ENCODE peak calls at places on chromosomes 16 and 17, in ten cellular contexts. One of them, this sample, is unnamed.

GRCh38 chr17:43661699-43662431 is at the start of gene MEOX1:
- DNase-seq in MM.1S: no peak
- DNase-seq in IMR-90: peak
- DNase-seq in fibroblast of lung: peak
- DNase-seq in osteoblast: peak
- DNase-seq in SK-N-SH: no peak
- DNase-seq in GM23248: peak
- DNase-seq in PC-3: peak
- DNase-seq in astrocyte: peak
- DNase-seq in mammary epithelial cell: peak
- DNase-seq in this sample: no peak

GRCh38 chr17:51354908-51355307 is 94.6 kb downstream of the UTP18 start:
- DNase-seq in MM.1S: no peak
- DNase-seq in IMR-90: no peak
- DNase-seq in fibroblast of lung: no peak
- DNase-seq in osteoblast: no peak
- DNase-seq in SK-N-SH: peak
- DNase-seq in GM23248: no peak
- DNase-seq in PC-3: no peak
- DNase-seq in astrocyte: no peak
- DNase-seq in mammary epithelial cell: no peak
- DNase-seq in this sample: no peak

GRCh38 chr16:9845661-9846361 is 336.4 kb downstream of the GRIN2A start:
- DNase-seq in MM.1S: no peak
- DNase-seq in IMR-90: no peak
- DNase-seq in fibroblast of lung: peak
- DNase-seq in osteoblast: peak
- DNase-seq in SK-N-SH: no peak
- DNase-seq in GM23248: peak
- DNase-seq in PC-3: peak
- DNase-seq in astrocyte: peak
- DNase-seq in mammary epithelial cell: peak
- DNase-seq in this sample: no peak

GRCh38 chr17:4948997-4949320 is 629 bp upstream of the PFN1 start:
- DNase-seq in MM.1S: peak
- DNase-seq in IMR-90: peak
- DNase-seq in fibroblast of lung: peak
- DNase-seq in osteoblast: peak
- DNase-seq in SK-N-SH: peak
- DNase-seq in GM23248: peak
- DNase-seq in PC-3: peak
- DNase-seq in astrocyte: peak
- DNase-seq in mammary epithelial cell: peak
- DNase-seq in this sample: peak

GRCh38 chr17:67617304-67617899 is 100.3 kb upstream of the NOL11 start:
- DNase-seq in MM.1S: no peak
- DNase-seq in IMR-90: no peak
- DNase-seq in fibroblast of lung: no peak
- DNase-seq in osteoblast: no peak
- DNase-seq in SK-N-SH: no peak
- DNase-seq in GM23248: no peak
- DNase-seq in PC-3: no peak
- DNase-seq in astrocyte: no peak
- DNase-seq in mammary epithelial cell: no peak
- DNase-seq in this sample: no peak

GRCh38 chr17:14301279-14301760 is 439 bp downstream of the HS3ST3B1 start:
- DNase-seq in MM.1S: no peak
- DNase-seq in IMR-90: no peak
- DNase-seq in fibroblast of lung: no peak
- DNase-seq in osteoblast: peak
- DNase-seq in SK-N-SH: peak
- DNase-seq in GM23248: peak
- DNase-seq in PC-3: no peak
- DNase-seq in astrocyte: no peak
- DNase-seq in mammary epithelial cell: no peak
- DNase-seq in this sample: peak

GRCh38 chr16:24131294-24131693 is 124.8 kb upstream of the CACNG3 start:
- DNase-seq in MM.1S: no peak
- DNase-seq in IMR-90: no peak
- DNase-seq in fibroblast of lung: no peak
- DNase-seq in osteoblast: no peak
- DNase-seq in SK-N-SH: no peak
- DNase-seq in GM23248: no peak
- DNase-seq in PC-3: no peak
- DNase-seq in astrocyte: no peak
- DNase-seq in mammary epithelial cell: no peak
- DNase-seq in this sample: no peak

GRCh38 chr16:57616241-57616640 is 12.2 kb upstream of the ADGRG1 start:
- DNase-seq in MM.1S: no peak
- DNase-seq in IMR-90: no peak
- DNase-seq in fibroblast of lung: no peak
- DNase-seq in osteoblast: peak
- DNase-seq in SK-N-SH: peak
- DNase-seq in GM23248: no peak
- DNase-seq in PC-3: no peak
- DNase-seq in astrocyte: no peak
- DNase-seq in mammary epithelial cell: no peak
- DNase-seq in this sample: no peak

GRCh38 chr16:89257281-89257731 is 39.8 kb downstream of the ZNF778 start:
- DNase-seq in MM.1S: no peak
- DNase-seq in IMR-90: no peak
- DNase-seq in fibroblast of lung: no peak
- DNase-seq in osteoblast: peak
- DNase-seq in SK-N-SH: peak
- DNase-seq in GM23248: peak
- DNase-seq in PC-3: peak
- DNase-seq in astrocyte: no peak
- DNase-seq in mammary epithelial cell: no peak
- DNase-seq in this sample: no peak

GRCh38 chr16:77211880-77212735 is 12.9 kb downstream of the SYCE1L start:
- DNase-seq in MM.1S: peak
- DNase-seq in IMR-90: no peak
- DNase-seq in fibroblast of lung: peak
- DNase-seq in osteoblast: peak
- DNase-seq in SK-N-SH: peak
- DNase-seq in GM23248: peak
- DNase-seq in PC-3: peak
- DNase-seq in astrocyte: no peak
- DNase-seq in mammary epithelial cell: peak
- DNase-seq in this sample: no peak

GRCh38 chr16:84730406-84731106 is 30.8 kb downstream of the USP10 start:
- DNase-seq in MM.1S: no peak
- DNase-seq in IMR-90: peak
- DNase-seq in fibroblast of lung: peak
- DNase-seq in osteoblast: peak
- DNase-seq in SK-N-SH: peak
- DNase-seq in GM23248: peak
- DNase-seq in PC-3: peak
- DNase-seq in astrocyte: peak
- DNase-seq in mammary epithelial cell: peak
- DNase-seq in this sample: peak

GRCh38 chr17:17549732-17550366 is 41.7 kb downstream of the PEMT start:
- DNase-seq in MM.1S: no peak
- DNase-seq in IMR-90: no peak
- DNase-seq in fibroblast of lung: no peak
- DNase-seq in osteoblast: peak
- DNase-seq in SK-N-SH: no peak
- DNase-seq in GM23248: no peak
- DNase-seq in PC-3: no peak
- DNase-seq in astrocyte: no peak
- DNase-seq in mammary epithelial cell: no peak
- DNase-seq in this sample: no peak

GRCh38 chr16:24822542-24822941 is 23.2 kb upstream of the SLC5A11 start:
- DNase-seq in MM.1S: no peak
- DNase-seq in IMR-90: no peak
- DNase-seq in fibroblast of lung: no peak
- DNase-seq in osteoblast: no peak
- DNase-seq in SK-N-SH: no peak
- DNase-seq in GM23248: no peak
- DNase-seq in PC-3: no peak
- DNase-seq in astrocyte: no peak
- DNase-seq in mammary epithelial cell: no peak
- DNase-seq in this sample: no peak

GRCh38 chr17:78899361-78900260 is 3.4 kb downstream of the CEP295NL start:
- DNase-seq in MM.1S: no peak
- DNase-seq in IMR-90: no peak
- DNase-seq in fibroblast of lung: peak
- DNase-seq in osteoblast: peak
- DNase-seq in SK-N-SH: peak
- DNase-seq in GM23248: peak
- DNase-seq in PC-3: no peak
- DNase-seq in astrocyte: no peak
- DNase-seq in mammary epithelial cell: no peak
- DNase-seq in this sample: no peak

GRCh38 chr17:46916211-46916610 is 6.7 kb upstream of the GOSR2 start:
- DNase-seq in MM.1S: no peak
- DNase-seq in IMR-90: peak
- DNase-seq in fibroblast of lung: no peak
- DNase-seq in osteoblast: no peak
- DNase-seq in SK-N-SH: no peak
- DNase-seq in GM23248: peak
- DNase-seq in PC-3: peak
- DNase-seq in astrocyte: peak
- DNase-seq in mammary epithelial cell: peak
- DNase-seq in this sample: no peak

GRCh38 chr17:44767493-44767892 is 8.7 kb downstream of the ADAM11 start:
- DNase-seq in MM.1S: peak
- DNase-seq in IMR-90: no peak
- DNase-seq in fibroblast of lung: no peak
- DNase-seq in osteoblast: peak
- DNase-seq in SK-N-SH: no peak
- DNase-seq in GM23248: no peak
- DNase-seq in PC-3: no peak
- DNase-seq in astrocyte: no peak
- DNase-seq in mammary epithelial cell: no peak
- DNase-seq in this sample: no peak

DNA sequence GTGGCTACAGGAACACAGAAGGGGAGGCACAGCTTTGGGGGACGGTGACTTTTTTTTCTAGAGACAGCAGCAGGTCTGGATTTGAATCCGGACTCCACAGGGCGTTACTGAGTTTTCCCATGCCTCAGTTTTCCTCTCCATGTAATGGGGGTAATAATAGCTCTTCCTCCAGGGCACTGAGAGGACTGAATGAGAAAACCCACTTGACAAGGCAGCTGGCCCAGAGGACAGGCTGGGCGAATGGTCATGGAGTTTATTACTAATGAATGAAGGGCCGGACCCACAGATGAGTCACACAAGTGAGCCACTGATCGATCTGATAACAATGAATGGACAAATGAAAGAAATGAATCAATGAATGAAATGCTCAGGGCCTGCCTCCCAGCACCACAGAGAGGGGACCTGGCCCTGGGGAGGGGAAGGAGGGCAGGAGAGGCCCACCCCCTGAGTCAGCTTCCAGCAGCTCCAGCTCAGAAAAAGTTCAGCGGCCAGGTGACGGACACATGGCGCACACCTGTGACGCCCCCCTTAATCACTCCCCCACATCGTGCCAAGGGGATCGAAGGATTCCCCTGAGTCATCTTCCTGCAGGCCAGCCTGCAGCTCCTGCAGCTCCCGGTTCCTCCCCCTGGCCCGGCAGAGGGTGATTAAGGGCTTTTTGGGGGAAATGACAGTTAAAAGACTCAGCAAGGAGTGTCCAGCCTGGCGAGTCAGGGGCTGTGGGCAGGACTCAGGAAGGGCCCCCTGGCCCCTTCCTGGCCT is 54.3 kb downstream of the SOCS1 start:
- DNase-seq in MM.1S: no peak
- DNase-seq in IMR-90: peak
- DNase-seq in fibroblast of lung: peak
- DNase-seq in osteoblast: peak
- DNase-seq in SK-N-SH: peak
- DNase-seq in GM23248: peak
- DNase-seq in PC-3: peak
- DNase-seq in astrocyte: peak
- DNase-seq in mammary epithelial cell: peak
- DNase-seq in this sample: no peak
- H2AFZ ChIP-seq in MM.1S: no peak
- H2AFZ ChIP-seq in IMR-90: peak
- H2AFZ ChIP-seq in fibroblast of lung: no peak
- H2AFZ ChIP-seq in osteoblast: no peak
- H2AFZ ChIP-seq in SK-N-SH: no peak
- H2AFZ ChIP-seq in GM23248: no peak
- H2AFZ ChIP-seq in PC-3: peak
- H2AFZ ChIP-seq in astrocyte: no peak
- H2AFZ ChIP-seq in mammary epithelial cell: peak
- H2AFZ ChIP-seq in this sample: no peak

DNA sequence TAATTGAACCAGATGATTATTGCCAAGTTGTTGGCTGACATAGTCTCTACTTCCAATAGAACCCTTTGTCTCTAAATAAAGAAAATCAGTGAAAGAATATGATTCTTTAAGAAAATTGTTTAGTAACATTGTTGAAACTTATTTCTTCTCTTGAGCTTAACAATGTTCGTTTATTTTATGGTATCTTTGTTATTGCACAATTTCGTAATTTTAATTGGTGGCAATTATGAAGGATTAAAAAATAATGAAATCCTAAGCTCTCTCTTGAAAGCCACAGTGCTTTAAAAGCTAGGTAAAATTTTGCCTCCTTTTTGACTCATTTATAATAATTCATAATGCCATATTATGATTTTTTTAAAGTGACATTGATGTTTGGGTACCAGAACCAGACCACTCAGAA is 149.0 kb upstream of the RBL2 start:
- DNase-seq in MM.1S: no peak
- DNase-seq in IMR-90: no peak
- DNase-seq in fibroblast of lung: no peak
- DNase-seq in osteoblast: no peak
- DNase-seq in SK-N-SH: no peak
- DNase-seq in GM23248: no peak
- DNase-seq in PC-3: no peak
- DNase-seq in astrocyte: no peak
- DNase-seq in mammary epithelial cell: no peak
- DNase-seq in this sample: no peak
- H2AFZ ChIP-seq in MM.1S: no peak
- H2AFZ ChIP-seq in IMR-90: no peak
- H2AFZ ChIP-seq in fibroblast of lung: no peak
- H2AFZ ChIP-seq in osteoblast: no peak
- H2AFZ ChIP-seq in SK-N-SH: no peak
- H2AFZ ChIP-seq in GM23248: no peak
- H2AFZ ChIP-seq in PC-3: no peak
- H2AFZ ChIP-seq in astrocyte: no peak
- H2AFZ ChIP-seq in mammary epithelial cell: no peak
- H2AFZ ChIP-seq in this sample: no peak

GRCh38 chr16:1054660-1055556 is 17.6 kb upstream of the SSTR5 start:
- DNase-seq in MM.1S: peak
- DNase-seq in IMR-90: peak
- DNase-seq in fibroblast of lung: peak
- DNase-seq in osteoblast: peak
- DNase-seq in SK-N-SH: peak
- DNase-seq in GM23248: peak
- DNase-seq in PC-3: peak
- DNase-seq in astrocyte: no peak
- DNase-seq in mammary epithelial cell: peak
- DNase-seq in this sample: no peak
- H2AFZ ChIP-seq in MM.1S: no peak
- H2AFZ ChIP-seq in IMR-90: peak
- H2AFZ ChIP-seq in fibroblast of lung: no peak
- H2AFZ ChIP-seq in osteoblast: no peak
- H2AFZ ChIP-seq in SK-N-SH: no peak
- H2AFZ ChIP-seq in GM23248: no peak
- H2AFZ ChIP-seq in PC-3: no peak
- H2AFZ ChIP-seq in astrocyte: no peak
- H2AFZ ChIP-seq in mammary epithelial cell: no peak
- H2AFZ ChIP-seq in this sample: no peak

GRCh38 chr17:62652251-62653001 is 25.0 kb downstream of the MRC2 start:
- DNase-seq in MM.1S: peak
- DNase-seq in IMR-90: peak
- DNase-seq in fibroblast of lung: peak
- DNase-seq in osteoblast: peak
- DNase-seq in SK-N-SH: peak
- DNase-seq in GM23248: peak
- DNase-seq in PC-3: peak
- DNase-seq in astrocyte: peak
- DNase-seq in mammary epithelial cell: peak
- DNase-seq in this sample: peak
- H2AFZ ChIP-seq in MM.1S: peak
- H2AFZ ChIP-seq in IMR-90: peak
- H2AFZ ChIP-seq in fibroblast of lung: no peak
- H2AFZ ChIP-seq in osteoblast: peak
- H2AFZ ChIP-seq in SK-N-SH: peak
- H2AFZ ChIP-seq in GM23248: peak
- H2AFZ ChIP-seq in PC-3: peak
- H2AFZ ChIP-seq in astrocyte: peak
- H2AFZ ChIP-seq in mammary epithelial cell: peak
- H2AFZ ChIP-seq in this sample: peak

This sample was measured in DND-41.